ENCODE peak calls at places on chromosomes 11 and 22, in nine cellular contexts. One of them, this sample, is unnamed.

GRCh38 chr11:34960277-34960676 is 43.9 kb downstream of the PDHX start:
- DNase-seq in heart right ventricle: peak; percentile 22
- DNase-seq in H4: no peak
- DNase-seq in A549: no peak
- DNase-seq in amniotic stem cell: no peak
- DNase-seq in activated naive CD8-positive, alpha-beta T cell treated with anti-CD3 and anti-CD28 coated beads, Interleukin-2, amount 50 U/mL, for 24 hours: no peak
- DNase-seq in fibroblast of the aortic adventitia: no peak
- DNase-seq in AML-193: no peak
- DNase-seq in cardiac septum: no peak
- DNase-seq in this sample: peak; percentile 55

GRCh38 chr22:48522271-48522670 is 1305.4 kb downstream of the BRD1 start:
- DNase-seq in heart right ventricle: no peak
- DNase-seq in H4: no peak
- DNase-seq in A549: no peak
- DNase-seq in amniotic stem cell: no peak
- DNase-seq in activated naive CD8-positive, alpha-beta T cell treated with anti-CD3 and anti-CD28 coated beads, Interleukin-2, amount 50 U/mL, for 24 hours: no peak
- DNase-seq in fibroblast of the aortic adventitia: no peak
- DNase-seq in AML-193: no peak
- DNase-seq in cardiac septum: no peak
- DNase-seq in this sample: no peak

GRCh38 chr22:37163618-37164534 is 14.2 kb upstream of the IL2RB start:
- DNase-seq in heart right ventricle: no peak
- DNase-seq in H4: no peak
- DNase-seq in A549: no peak
- DNase-seq in amniotic stem cell: no peak
- DNase-seq in activated naive CD8-positive, alpha-beta T cell treated with anti-CD3 and anti-CD28 coated beads, Interleukin-2, amount 50 U/mL, for 24 hours: peak; percentile 80
- DNase-seq in fibroblast of the aortic adventitia: no peak
- DNase-seq in AML-193: no peak
- DNase-seq in cardiac septum: no peak
- DNase-seq in this sample: peak; percentile 25

GRCh38 chr11:13883042-13883441 is 79.5 kb upstream of the SPON1 start:
- DNase-seq in heart right ventricle: no peak
- DNase-seq in H4: no peak
- DNase-seq in A549: no peak
- DNase-seq in amniotic stem cell: no peak
- DNase-seq in activated naive CD8-positive, alpha-beta T cell treated with anti-CD3 and anti-CD28 coated beads, Interleukin-2, amount 50 U/mL, for 24 hours: no peak
- DNase-seq in fibroblast of the aortic adventitia: no peak
- DNase-seq in AML-193: no peak
- DNase-seq in cardiac septum: no peak
- DNase-seq in this sample: no peak

GRCh38 chr11:26749927-26750326 is 28.1 kb upstream of the SLC5A12 start:
- DNase-seq in heart right ventricle: no peak
- DNase-seq in H4: no peak
- DNase-seq in A549: no peak
- DNase-seq in amniotic stem cell: no peak
- DNase-seq in activated naive CD8-positive, alpha-beta T cell treated with anti-CD3 and anti-CD28 coated beads, Interleukin-2, amount 50 U/mL, for 24 hours: no peak
- DNase-seq in fibroblast of the aortic adventitia: no peak
- DNase-seq in AML-193: no peak
- DNase-seq in cardiac septum: no peak
- DNase-seq in this sample: no peak

GRCh38 chr11:86508604-86509471 is 134.2 kb downstream of the CCDC81 start:
- DNase-seq in heart right ventricle: no peak
- DNase-seq in H4: no peak
- DNase-seq in A549: peak; percentile 39
- DNase-seq in amniotic stem cell: no peak
- DNase-seq in activated naive CD8-positive, alpha-beta T cell treated with anti-CD3 and anti-CD28 coated beads, Interleukin-2, amount 50 U/mL, for 24 hours: no peak
- DNase-seq in fibroblast of the aortic adventitia: peak; percentile 40
- DNase-seq in AML-193: no peak
- DNase-seq in cardiac septum: no peak
- DNase-seq in this sample: no peak

GRCh38 chr11:47539681-47540039 is 13.3 kb downstream of the CELF1 start:
- DNase-seq in heart right ventricle: no peak
- DNase-seq in H4: no peak
- DNase-seq in A549: no peak
- DNase-seq in amniotic stem cell: no peak
- DNase-seq in activated naive CD8-positive, alpha-beta T cell treated with anti-CD3 and anti-CD28 coated beads, Interleukin-2, amount 50 U/mL, for 24 hours: no peak
- DNase-seq in fibroblast of the aortic adventitia: no peak
- DNase-seq in AML-193: no peak
- DNase-seq in cardiac septum: no peak
- DNase-seq in this sample: no peak

GRCh38 chr22:42662114-42663021 is 13.2 kb upstream of the CYB5R3 start:
- DNase-seq in heart right ventricle: peak; percentile 91
- DNase-seq in H4: peak; percentile 39
- DNase-seq in A549: peak; percentile 78
- DNase-seq in amniotic stem cell: peak; percentile 40
- DNase-seq in activated naive CD8-positive, alpha-beta T cell treated with anti-CD3 and anti-CD28 coated beads, Interleukin-2, amount 50 U/mL, for 24 hours: peak; percentile 86
- DNase-seq in fibroblast of the aortic adventitia: peak; percentile 69
- DNase-seq in AML-193: peak; percentile 45
- DNase-seq in cardiac septum: peak; percentile 92
- DNase-seq in this sample: peak; percentile 93